ENCODE peak calls at places on chromosomes 11 and 22, in eight cellular contexts. A is NB4, P is GM23338, R is LNCaP clone FGC, E is glutamatergic neuron, Z is osteocyte, X is fibroblast of lung, G is Calu3. K is an unnamed sample.

GRCh38 chr11:92316410-92316809 is 91.8 kb downstream of the FAT3 start:
- DNase-seq in P (no peak), E (no peak), R (no peak), G (no peak), X (no peak), Z (no peak), A (no peak), K (no peak)

GRCh38 chr11:75142714-75143419 is 8.0 kb upstream of the SLCO2B1 start:
- DNase-seq in Z (no peak), R (no peak), E (no peak), X (peak), P (peak), A (peak), G (peak), K (peak)

GRCh38 chr22:46788426-46789168 is 26.1 kb downstream of the TBC1D22A start:
- DNase-seq in P (no peak), Z (no peak), E (no peak), A (no peak), R (no peak), X (no peak), G (no peak), K (no peak)

GRCh38 chr11:120751550-120751949 is 240.0 kb downstream of the GRIK4 start:
- DNase-seq in Z (no peak), A (no peak), P (no peak), E (no peak), G (no peak), X (no peak), R (no peak), K (no peak)

GRCh38 chr22:19663821-19664325 is 50.4 kb upstream of the SEPTIN5 start:
- DNase-seq in A (peak), Z (peak), E (peak), X (peak), R (no peak), G (no peak), P (peak), K (peak)

GRCh38 chr11:123590296-123590912 is 64.0 kb downstream of the SCN3B start:
- DNase-seq in A (no peak), E (no peak), P (no peak), X (peak), Z (no peak), G (peak), R (no peak), K (no peak)

GRCh38 chr22:46564084-46564714 is 26.8 kb upstream of the CELSR1 start:
- DNase-seq in E (no peak), A (no peak), R (no peak), Z (no peak), X (no peak), P (no peak), G (no peak), K (no peak)

GRCh38 chr11:1755344-1756023 is 5.1 kb upstream of the IFITM10 start:
- DNase-seq in G (no peak), A (no peak), P (no peak), E (peak), R (no peak), X (no peak), Z (no peak), K (no peak)

GRCh38 chr11:120516461-120517389 is 5.2 kb downstream of the GRIK4 start:
- DNase-seq in A (no peak), X (no peak), E (peak), R (no peak), Z (no peak), P (no peak), G (no peak), K (no peak)

GRCh38 chr11:68930991-68931855 is 27.5 kb downstream of the IGHMBP2 start:
- DNase-seq in A (no peak), P (no peak), G (no peak), Z (no peak), E (no peak), R (no peak), X (no peak), K (no peak)

GRCh38 chr22:29635734-29636357 is 32.4 kb downstream of the NF2 start:
- DNase-seq in G (peak), X (peak), P (peak), E (no peak), R (peak), Z (no peak), A (peak), K (peak)
- TF ChIP-seq CTCF in G (peak), X (peak), P (peak), E (peak), R (peak), Z (peak), A (peak), K (peak)

DNA sequence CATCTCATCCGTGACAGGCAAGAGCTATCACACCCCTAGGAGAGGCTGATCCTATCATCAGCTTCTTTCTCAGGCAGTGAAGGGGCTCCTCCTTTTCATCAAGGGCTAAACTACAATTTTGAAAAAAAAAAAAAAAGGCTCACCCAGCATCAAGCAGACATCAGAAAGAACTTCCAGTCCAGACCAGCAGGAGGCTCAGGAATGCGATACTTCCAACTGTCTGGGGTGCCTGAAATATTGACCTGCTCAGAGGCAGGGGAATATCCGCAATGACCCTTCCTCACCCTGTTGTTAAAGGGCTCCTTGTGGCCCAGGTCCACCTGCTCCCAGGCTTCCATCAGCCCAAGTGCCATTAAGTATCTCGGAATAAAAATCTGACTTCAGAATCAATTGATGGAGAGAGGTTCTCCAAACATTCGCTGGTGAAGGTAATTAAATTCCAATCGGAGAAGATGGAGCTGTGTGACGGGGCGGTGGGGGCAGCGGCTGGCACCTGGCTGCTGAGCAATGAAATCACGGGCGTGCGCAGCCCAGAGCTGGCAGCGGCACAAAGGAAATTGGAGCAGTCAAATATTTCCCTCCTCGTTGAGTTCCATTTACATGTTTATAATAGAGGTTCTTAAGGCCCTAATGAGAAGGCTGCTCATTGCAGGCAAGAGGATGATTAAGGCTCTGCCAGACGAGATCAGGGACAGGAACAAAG is 68.9 kb upstream of the THY1 start:
- DNase-seq in Z (no peak), E (no peak), P (peak), G (no peak), X (peak), A (no peak), R (no peak), K (peak)
- TF ChIP-seq CTCF in Z (peak), E (peak), P (peak), G (no peak), X (peak), A (no peak), R (peak), K (peak)

GRCh38 chr11:43577566-43578264 is 102.8 kb upstream of the HSD17B12 start:
- DNase-seq in A (no peak), R (no peak), E (no peak), G (no peak), P (no peak), X (no peak), Z (peak), K (no peak)

GRCh38 chr11:43575931-43576833 is 104.4 kb upstream of the HSD17B12 start:
- DNase-seq in G (no peak), A (peak), P (no peak), X (peak), R (no peak), E (no peak), Z (peak), K (no peak)

GRCh38 chr11:43578346-43579170 is 102.0 kb upstream of the HSD17B12 start:
- DNase-seq in Z (peak), E (no peak), R (no peak), A (peak), G (no peak), P (peak), X (peak), K (no peak)

GRCh38 chr11:43574949-43575915 is 105.3 kb upstream of the HSD17B12 start:
- DNase-seq in A (peak), R (no peak), E (peak), Z (peak), X (peak), P (peak), G (no peak), K (peak)

DNA sequence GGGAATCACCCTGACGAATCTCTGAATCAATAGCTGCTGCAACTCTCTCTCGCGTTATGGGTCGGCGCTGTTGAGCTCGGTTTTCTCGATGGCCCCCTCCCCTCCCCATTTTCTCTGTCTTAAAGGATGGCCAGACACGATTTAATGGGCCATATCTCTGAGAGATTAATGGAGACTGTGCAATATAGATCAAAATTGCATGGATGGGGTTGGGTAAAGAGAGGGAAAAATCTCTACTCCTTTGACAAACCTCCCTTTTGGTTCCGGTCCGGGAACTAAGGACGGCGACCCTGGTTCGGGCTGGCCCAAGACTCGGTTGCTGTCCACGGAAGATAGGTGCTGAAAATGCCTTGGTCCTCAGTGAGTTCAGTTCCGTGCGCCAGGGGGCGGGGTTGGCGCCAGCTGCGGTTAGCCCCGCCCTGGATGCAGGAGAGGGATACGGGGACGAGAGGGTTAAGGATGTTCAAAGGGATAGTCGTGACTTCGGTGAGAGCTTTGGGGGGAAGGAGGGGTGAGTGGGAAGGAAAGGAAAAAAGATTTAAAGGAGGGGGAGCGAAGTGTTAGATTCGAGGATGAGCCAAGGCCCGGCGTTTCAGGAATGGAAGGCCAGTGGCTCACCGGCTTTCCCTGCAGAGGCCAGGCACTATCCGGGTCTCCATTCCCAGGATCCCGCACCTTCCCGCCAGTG is 103.6 kb upstream of the HSD17B12 start:
- DNase-seq in P (peak), Z (peak), R (peak), G (peak), E (peak), X (peak), A (peak), K (peak)
- TF ChIP-seq CTCF in P (peak), Z (peak), R (peak), G (no peak), E (peak), X (peak), A (peak), K (peak)

GRCh38 chr11:134592391-134592990 is 180.4 kb upstream of the B3GAT1 start:
- DNase-seq in R (peak), A (peak), X (no peak), P (peak), E (peak), G (no peak), Z (peak), K (peak)
- TF ChIP-seq CTCF in R (peak), A (peak), X (peak), P (peak), E (peak), G (peak), Z (peak), K (peak)

DNA sequence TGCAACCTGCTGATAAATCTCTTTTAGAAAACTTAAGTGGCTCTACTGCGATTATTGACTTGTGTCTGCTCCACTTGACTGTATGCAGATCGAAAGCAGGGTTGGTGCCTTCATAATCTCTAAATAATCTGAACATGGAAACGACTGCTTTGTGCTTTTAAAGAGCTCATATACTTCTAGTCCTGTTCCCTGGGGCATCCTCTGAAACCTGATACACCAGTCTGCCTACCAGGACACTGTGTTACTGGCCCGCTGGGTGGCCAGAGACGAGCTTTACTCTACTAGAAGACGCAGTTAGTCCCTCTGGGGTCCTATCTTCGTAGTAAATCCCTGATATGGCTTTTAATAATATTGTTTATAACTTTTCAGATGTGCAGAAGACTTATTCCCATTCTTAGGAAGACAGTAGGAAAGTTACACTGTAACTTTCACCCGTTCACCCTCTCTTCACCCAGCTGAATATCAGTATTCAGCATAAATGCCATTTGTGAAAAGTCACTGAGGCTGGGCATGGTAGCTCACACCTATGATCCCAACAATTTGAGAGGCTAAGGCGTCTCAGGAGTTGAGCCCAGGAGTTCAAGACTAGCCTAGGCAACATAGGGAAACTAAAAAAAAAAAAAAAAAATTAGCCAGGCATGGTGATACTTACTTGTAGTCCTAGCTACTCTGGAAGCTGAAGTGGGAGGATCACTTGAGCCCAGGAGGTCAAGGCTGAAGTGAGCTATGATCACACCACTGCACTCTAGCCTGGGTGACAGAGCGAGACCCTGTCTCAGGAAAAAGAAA is 9.0 kb upstream of the HTR3B start:
- DNase-seq in G (no peak), E (peak), P (peak), R (peak), X (no peak), Z (no peak), A (no peak), K (peak)
- TF ChIP-seq CTCF in G (no peak), E (no peak), P (no peak), R (no peak), X (no peak), Z (no peak), A (no peak), K (no peak)

DNA sequence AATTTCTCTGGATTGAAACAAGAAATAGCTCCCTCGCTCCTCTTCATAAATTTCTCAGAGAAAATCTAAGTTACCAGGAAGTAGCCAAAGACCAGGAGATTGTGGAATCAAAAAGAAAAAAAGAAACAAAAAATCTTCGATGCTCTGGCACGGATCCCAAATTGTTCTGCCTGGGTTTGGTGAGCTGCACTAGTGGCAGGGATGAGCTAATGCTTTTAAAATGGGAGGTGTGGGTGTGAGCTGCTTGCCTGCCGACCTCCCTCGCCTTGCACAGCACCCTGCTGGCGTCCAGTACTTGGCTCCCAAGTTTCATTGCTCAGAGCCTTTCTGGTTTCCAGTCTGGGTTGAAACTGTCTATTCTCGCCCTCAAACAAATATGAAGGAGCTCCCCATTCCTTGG is 2.5 kb downstream of the TIMP3 start:
- DNase-seq in R (no peak), E (no peak), P (no peak), G (no peak), A (no peak), X (peak), Z (no peak), K (no peak)
- TF ChIP-seq CTCF in R (no peak), E (no peak), P (no peak), G (no peak), A (no peak), X (no peak), Z (no peak), K (no peak)

GRCh38 chr22:35837328-35837727 is 119.7 kb downstream of the APOL5 start:
- DNase-seq in X (no peak), E (peak), R (no peak), P (no peak), A (no peak), Z (no peak), G (no peak), K (no peak)

GRCh38 chr22:35841907-35842518 is 124.3 kb downstream of the APOL5 start:
- DNase-seq in P (no peak), A (no peak), X (no peak), E (no peak), G (no peak), R (no peak), Z (no peak), K (no peak)

GRCh38 chr22:35839811-35840739 is 122.4 kb downstream of the APOL5 start:
- DNase-seq in Z (peak), R (peak), A (peak), X (peak), G (peak), E (peak), P (peak), K (peak)

GRCh38 chr22:35835998-35836691 is 118.5 kb downstream of the APOL5 start:
- DNase-seq in A (no peak), X (peak), P (peak), E (no peak), Z (no peak), R (no peak), G (peak), K (peak)

DNA sequence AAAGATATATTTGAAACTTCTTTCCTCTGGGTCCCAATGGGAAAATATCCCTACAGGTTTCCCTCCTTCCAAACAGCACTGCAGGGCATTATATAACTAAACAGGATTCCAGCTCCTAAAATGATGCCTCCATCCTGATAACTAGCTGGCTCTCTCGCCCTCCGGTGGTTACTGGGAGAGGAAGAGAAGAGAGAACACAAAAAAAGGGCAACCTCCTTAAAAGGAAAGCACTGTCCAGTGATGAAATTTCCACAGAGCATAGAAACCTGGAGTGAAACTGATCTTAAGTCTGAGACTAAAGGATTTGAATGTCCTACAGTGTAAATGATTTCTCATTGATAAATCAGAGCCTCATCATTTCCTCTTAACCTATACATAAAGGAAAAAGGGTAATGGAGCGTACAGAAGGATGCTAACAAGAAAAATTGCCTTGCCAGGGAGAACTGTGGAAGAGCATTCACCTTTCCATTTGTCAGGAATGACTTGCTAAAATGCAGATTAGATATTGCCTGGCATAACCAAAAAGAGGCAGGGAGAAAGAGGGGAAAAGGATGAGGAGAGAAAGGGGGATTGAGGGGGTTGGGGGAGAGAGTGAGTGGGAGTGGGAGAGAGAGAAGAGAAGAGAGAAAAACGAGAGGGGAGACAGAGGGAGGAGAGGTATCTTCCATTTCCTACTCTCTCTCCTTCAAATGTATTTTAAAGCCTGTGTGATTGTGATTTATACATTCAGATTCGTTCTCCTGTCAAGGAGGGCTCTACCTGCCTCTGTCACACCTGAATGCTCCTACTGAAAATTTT is 121.4 kb downstream of the APOL5 start:
- DNase-seq in E (peak), Z (no peak), P (peak), R (no peak), A (peak), X (peak), G (peak), K (peak)
- TF ChIP-seq CTCF in E (no peak), Z (peak), P (peak), R (peak), A (peak), X (peak), G (no peak), K (peak)

K was measured in A673.